ENCODE peak calls at places on chromosomes 3 and 15, in five cellular contexts. F, D, T, Q and Y are unnamed samples.

GRCh38 chr3:133490468-133491351 is 82.8 kb upstream of the CDV3 start:
- DNase-seq in F (no peak), D (peak; percentile 38), T (no peak), Q (no peak), Y (no peak)

GRCh38 chr3:105938826-105939225 is 70.0 kb upstream of the CBLB start:
- DNase-seq in T (no peak), D (no peak), F (no peak), Q (no peak), Y (no peak)

GRCh38 chr3:116020495-116020894 is 397.2 kb downstream of the GAP43 start:
- DNase-seq in F (no peak), T (no peak), Q (no peak), D (no peak), Y (no peak)

GRCh38 chr3:181710581-181711255 is 1.0 kb upstream of the SOX2 start:
- DNase-seq in F (no peak), T (no peak), D (no peak), Q (no peak), Y (no peak)

GRCh38 chr3:174270841-174271240 is 588.3 kb upstream of the NAALADL2 start:
- DNase-seq in D (no peak), F (no peak), T (peak; percentile 51), Q (no peak), Y (no peak)

GRCh38 chr3:30628931-30629590 is 22.7 kb downstream of the TGFBR2 start:
- DNase-seq in Q (no peak), D (peak; percentile 38), F (no peak), T (no peak), Y (no peak)

GRCh38 chr15:33852094-33852493 is 116.2 kb upstream of the CHRM5 start:
- DNase-seq in Q (no peak), T (no peak), F (no peak), D (no peak), Y (no peak)

GRCh38 chr3:64225695-64226499 is 631 bp upstream of the PRICKLE2 start:
- DNase-seq in D (no peak), T (no peak), Q (no peak), F (no peak), Y (no peak)

GRCh38 chr3:134392336-134392983 is 18.2 kb upstream of the AMOTL2 start:
- DNase-seq in Q (peak; percentile 15), F (no peak), D (no peak), T (no peak), Y (no peak)

GRCh38 chr3:126316515-126316939 is 40.7 kb downstream of the KLF15 start:
- DNase-seq in T (no peak), D (no peak), F (no peak), Q (no peak), Y (no peak)

GRCh38 chr3:12501360-12502020 is 17.2 kb downstream of the TSEN2 start:
- DNase-seq in D (no peak), T (peak; percentile 17), F (no peak), Q (no peak), Y (no peak)

GRCh38 chr15:91311986-91312385 is 211.9 kb downstream of the SV2B start:
- DNase-seq in F (no peak), Q (no peak), D (peak; percentile 34), T (no peak), Y (no peak)

GRCh38 chr3:54374214-54374855 is 252.0 kb downstream of the CACNA2D3 start:
- DNase-seq in F (no peak), T (no peak), Q (no peak), D (no peak), Y (no peak)

DNA sequence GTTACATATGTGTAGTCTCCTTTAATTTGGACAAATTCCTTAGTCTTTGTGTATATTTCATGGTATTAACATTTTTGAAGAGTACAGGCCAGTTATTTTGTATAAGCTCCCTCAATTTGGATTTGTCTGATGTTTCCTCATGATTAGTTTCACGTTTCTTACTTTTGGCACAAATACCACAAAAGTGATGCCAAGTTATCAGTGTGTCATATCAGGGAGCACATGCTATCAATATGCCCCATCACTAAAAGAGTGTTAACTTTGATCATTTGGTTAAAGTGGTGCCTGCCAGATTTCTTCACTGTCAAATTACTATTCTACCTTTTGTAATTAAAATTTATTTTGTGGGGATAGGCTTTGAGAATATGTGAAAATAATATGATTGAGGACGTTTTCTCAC is 14.6 kb downstream of the PCNP start:
- DNase-seq in F (no peak), T (no peak), Q (no peak), D (no peak), Y (no peak)
- H3K36me3 ChIP-seq in F (no peaks in the 10 kb centered on the region), T (peaks cover 3% of the 10 kb centered on the region), Q (peaks cover 3% of the 10 kb centered on the region), D (peaks cover 17% of the 10 kb centered on the region), Y (peaks cover 39% of the 10 kb centered on the region)

GRCh38 chr15:28106294-28107110 is 7.4 kb upstream of the OCA2 start:
- DNase-seq in D (no peak), Q (no peak), F (no peak), T (no peak), Y (no peak)

GRCh38 chr15:28105224-28105791 is 6.2 kb upstream of the OCA2 start:
- DNase-seq in Q (no peak), F (no peak), D (no peak), T (no peak), Y (no peak)

GRCh38 chr15:28107894-28108255 is 8.8 kb upstream of the OCA2 start:
- DNase-seq in T (no peak), D (no peak), Q (peak; percentile 10), F (no peak), Y (no peak)

GRCh38 chr15:28105793-28106192 is 6.7 kb upstream of the OCA2 start:
- DNase-seq in Q (no peak), D (no peak), T (no peak), F (no peak), Y (no peak)

DNA sequence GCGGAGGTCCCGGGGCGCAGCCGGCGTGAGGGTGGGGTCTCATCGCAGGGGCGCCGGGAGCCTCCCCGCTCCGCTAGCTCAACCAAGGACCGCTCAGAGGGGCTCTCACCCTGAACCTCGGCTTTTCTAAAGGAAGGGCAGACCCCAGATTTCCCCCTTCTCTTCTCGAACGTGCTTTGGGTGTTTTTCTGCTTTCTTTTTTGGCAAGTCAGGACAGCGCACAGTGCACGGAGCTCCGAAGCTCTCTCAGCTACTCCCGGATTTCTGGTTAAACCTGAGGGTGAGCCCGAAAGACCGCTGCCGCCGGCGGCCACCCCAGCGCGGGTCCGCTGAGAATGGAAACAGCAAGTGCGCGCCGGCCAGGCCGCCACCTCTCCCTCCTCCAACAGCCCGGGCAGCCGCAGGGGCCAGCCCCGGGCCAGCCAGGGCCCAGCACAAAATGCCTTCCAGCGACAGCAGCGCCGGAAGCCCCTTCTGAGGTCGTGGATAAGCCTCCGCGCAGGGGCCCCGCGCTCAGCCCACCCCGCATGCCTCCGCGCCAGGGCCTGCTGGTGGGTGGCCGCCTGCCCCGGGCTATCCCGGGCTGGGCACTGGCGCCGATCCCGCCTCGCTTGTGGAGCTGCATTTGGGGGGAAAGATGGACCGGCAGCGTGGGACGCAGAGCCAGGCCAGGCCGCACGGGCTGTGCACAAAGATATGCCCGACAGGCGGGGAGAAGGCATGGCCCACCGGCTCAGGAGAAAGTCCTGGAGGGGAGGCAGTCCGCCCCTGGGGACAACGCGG is 8.2 kb upstream of the OCA2 start:
- DNase-seq in T (no peak), F (no peak), D (no peak), Q (peak; percentile 25), Y (no peak)
- H3K4me3 ChIP-seq in T (peak overlapping the region; percentile 43), F (peak overlapping the region; percentile 37), D (peak overlapping the region; percentile 68), Q (peak overlapping the region; percentile 45), Y (no peak overlapping the region)

GRCh38 chr15:68793776-68794175 is 26.9 kb downstream of the ANP32A start:
- DNase-seq in F (no peak), T (no peak), D (no peak), Q (no peak), Y (no peak)
- H3K36me3 ChIP-seq in F (no peaks in the 10 kb centered on the region), T (peaks cover 5% of the 10 kb centered on the region), D (no peaks in the 10 kb centered on the region), Q (peaks cover 1% of the 10 kb centered on the region), Y (peaks cover 2% of the 10 kb centered on the region)

DNA sequence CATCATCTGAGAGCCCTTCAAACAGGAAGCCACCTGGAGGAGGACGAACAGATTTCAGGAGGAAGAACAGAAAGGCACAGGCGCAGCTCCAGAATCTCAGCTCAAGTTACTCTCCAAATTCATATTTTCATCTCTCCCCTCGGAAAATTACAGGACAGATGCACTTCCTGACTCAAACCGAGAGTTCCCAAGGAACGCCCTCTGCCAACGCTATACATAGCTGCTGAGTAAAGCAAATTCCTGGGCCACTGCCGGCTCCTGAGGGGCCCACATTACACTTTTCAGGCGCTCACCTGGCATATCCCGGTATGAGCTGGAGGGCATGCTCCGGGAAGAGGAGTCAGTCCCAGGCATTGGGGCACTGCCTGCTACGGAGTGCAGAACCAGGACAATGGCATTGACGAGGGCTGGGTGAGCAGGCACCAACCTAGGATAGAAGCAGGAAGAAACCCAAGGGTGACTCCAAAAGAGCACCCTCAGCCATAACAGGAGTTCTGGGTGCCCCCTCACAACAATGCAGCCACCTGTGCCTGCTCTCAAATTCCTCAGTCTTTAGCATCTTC is 11.2 kb downstream of the UBL7 start:
- DNase-seq in Q (no peak), T (no peak), F (no peak), D (no peak), Y (no peak)
- H3K4me3 ChIP-seq in Q (no peak overlapping the region), T (no peak overlapping the region), F (no peak overlapping the region), D (no peak overlapping the region), Y (no peak overlapping the region)

GRCh38 chr3:100745617-100746016 is 36.3 kb downstream of the TFG start:
- DNase-seq in T (no peak), F (no peak), D (no peak), Q (no peak), Y (no peak)
- H3K36me3 ChIP-seq in T (peaks cover 5% of the 10 kb centered on the region), F (no peaks in the 10 kb centered on the region), D (peaks cover 39% of the 10 kb centered on the region), Q (peaks cover 5% of the 10 kb centered on the region), Y (peaks cover 94% of the 10 kb centered on the region)